ENCODE peak calls at places on chromosomes 4 and X, in five cellular contexts. X is ascending aorta, U is left ventricle myocardium inferior, Z is hepatocyte, F is foreskin keratinocyte. A is an unnamed sample.
A peak's percentile ranks its signal among the peaks of the same experiment; 100 is the strongest.

GRCh38 chrX:386239-386767 is 404 bp downstream of the PPP2R3B start:
- DNase-seq in F (no peak), U (no peak), Z (peak; percentile 14), X (no peak), A (peak; percentile 2)

GRCh38 chr4:8618961-8619720 is 26.6 kb downstream of the CPZ start:
- DNase-seq in U (no peak), X (no peak), Z (no peak), F (no peak), A (no peak)

GRCh38 chrX:33053001-33053400 is 158.3 kb downstream of the DMD start:
- DNase-seq in Z (no peak), U (no peak), X (no peak), F (no peak), A (peak; percentile 4)

GRCh38 chr4:71195932-71196331 is 142.9 kb upstream of the SLC4A4 start:
- DNase-seq in F (no peak), U (no peak), X (no peak), Z (no peak), A (no peak)

GRCh38 chr4:20281453-20281852 is 29.7 kb downstream of the SLIT2 start:
- DNase-seq in F (no peak), U (no peak), Z (no peak), X (no peak), A (no peak)

GRCh38 chr4:94933799-94934198 is 176.0 kb downstream of the BMPR1B start:
- DNase-seq in X (no peak), U (no peak), F (no peak), Z (no peak), A (peak; percentile 36)

GRCh38 chr4:4420421-4420820 is 33.5 kb downstream of the NSG1 start:
- DNase-seq in Z (no peak), U (no peak), F (no peak), X (peak; percentile 50), A (no peak)

GRCh38 chrX:150200820-150201287 is 162.3 kb upstream of the MAMLD1 start:
- DNase-seq in X (peak; percentile 89), Z (peak; percentile 71), F (peak; percentile 96), U (no peak), A (peak; percentile 91)

GRCh38 chrX:134753185-134754008 is 95.1 kb upstream of the PLAC1 start:
- DNase-seq in X (no peak), Z (no peak), F (no peak), U (no peak), A (peak; percentile 8)
- TF ChIP-seq CTCF in X (no peak), Z (peak; percentile 40), F (peak; percentile 53), U (peak; percentile 58), A (no peak)

GRCh38 chrX:83847339-83847738 is 13.6 kb upstream of the CYLC1 start:
- DNase-seq in U (no peak), F (no peak), X (no peak), Z (no peak), A (no peak)
- H3K27ac ChIP-seq in U (no peak overlapping the region), F (no peak overlapping the region), X (no peak overlapping the region), Z (no peak overlapping the region), A (no peak overlapping the region)

GRCh38 chrX:68731254-68731653 is 83.8 kb downstream of the STARD8 start:
- DNase-seq in U (no peak), X (no peak), Z (no peak), F (no peak), A (no peak)

GRCh38 chrX:68727696-68728095 is 80.2 kb downstream of the STARD8 start:
- DNase-seq in U (no peak), Z (no peak), F (no peak), X (no peak), A (no peak)

GRCh38 chrX:68735266-68735665 is 87.8 kb downstream of the STARD8 start:
- DNase-seq in F (peak; percentile 84), X (no peak), U (no peak), Z (no peak), A (no peak)

GRCh38 chrX:68728186-68728585 is 80.7 kb downstream of the STARD8 start:
- DNase-seq in Z (no peak), X (no peak), F (no peak), U (no peak), A (no peak)

GRCh38 chrX:68732906-68733493 is 85.5 kb downstream of the STARD8 start:
- DNase-seq in X (peak; percentile 65), F (no peak), Z (peak; percentile 71), U (peak; percentile 63), A (peak; percentile 38)
- TF ChIP-seq CTCF in X (peak; percentile 50), F (peak; percentile 79), Z (peak; percentile 48), U (peak; percentile 74), A (peak; percentile 43)

GRCh38 chrX:8346060-8346459 is 118.6 kb upstream of the VCX3B start:
- DNase-seq in U (no peak), Z (no peak), F (peak; percentile 29), X (no peak), A (no peak)

GRCh38 chrX:8345473-8345872 is 119.2 kb upstream of the VCX3B start:
- DNase-seq in X (no peak), U (no peak), Z (no peak), F (peak; percentile 57), A (peak; percentile 55)

DNA sequence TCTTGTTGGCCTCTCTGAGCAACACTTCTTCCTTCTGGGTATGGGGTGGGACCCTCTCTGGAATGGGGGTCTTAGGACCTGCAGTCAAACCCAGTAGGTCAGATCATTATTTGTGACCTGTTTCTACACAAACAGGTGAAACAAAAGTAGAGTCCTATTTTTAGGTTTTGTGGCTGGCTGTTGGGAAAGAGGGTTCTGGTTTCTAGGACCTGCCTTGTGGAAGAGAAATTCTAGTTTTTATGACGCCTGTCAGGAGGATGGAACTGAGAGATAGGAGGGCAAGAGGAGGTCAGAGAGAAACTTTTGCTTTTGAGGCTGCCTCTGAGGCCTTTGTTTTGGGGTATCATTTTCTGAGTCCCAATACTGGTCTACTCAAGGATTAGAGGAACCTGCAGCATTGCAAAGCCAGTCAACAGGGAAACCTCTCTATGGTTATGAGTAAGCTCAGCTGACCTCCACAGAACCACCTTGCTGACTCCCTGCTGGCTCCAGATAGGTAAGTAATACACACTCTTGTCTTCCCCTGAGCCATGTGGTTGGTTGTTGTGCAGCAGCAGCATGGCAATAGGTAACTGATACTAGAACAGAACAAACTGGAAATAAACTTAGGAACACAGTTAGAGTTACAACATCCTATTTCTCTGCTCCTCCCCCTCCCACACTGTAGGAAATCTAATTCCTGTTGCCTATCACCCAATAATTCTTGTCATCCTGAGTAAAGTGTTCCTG is 114.7 kb upstream of the VCX3B start:
- DNase-seq in X (no peak), F (no peak), Z (no peak), U (no peak), A (no peak)
- H3K27ac ChIP-seq in X (no peak overlapping the region), F (no peak overlapping the region), Z (no peak overlapping the region), U (no peak overlapping the region), A (no peak overlapping the region)

GRCh38 chrX:48698306-48698705 is 1.8 kb downstream of the SUV39H1 start:
- DNase-seq in U (no peak), X (no peak), F (no peak), Z (no peak), A (no peak)
- TF ChIP-seq CTCF in U (no peak), X (no peak), F (no peak), Z (no peak), A (no peak)

DNA sequence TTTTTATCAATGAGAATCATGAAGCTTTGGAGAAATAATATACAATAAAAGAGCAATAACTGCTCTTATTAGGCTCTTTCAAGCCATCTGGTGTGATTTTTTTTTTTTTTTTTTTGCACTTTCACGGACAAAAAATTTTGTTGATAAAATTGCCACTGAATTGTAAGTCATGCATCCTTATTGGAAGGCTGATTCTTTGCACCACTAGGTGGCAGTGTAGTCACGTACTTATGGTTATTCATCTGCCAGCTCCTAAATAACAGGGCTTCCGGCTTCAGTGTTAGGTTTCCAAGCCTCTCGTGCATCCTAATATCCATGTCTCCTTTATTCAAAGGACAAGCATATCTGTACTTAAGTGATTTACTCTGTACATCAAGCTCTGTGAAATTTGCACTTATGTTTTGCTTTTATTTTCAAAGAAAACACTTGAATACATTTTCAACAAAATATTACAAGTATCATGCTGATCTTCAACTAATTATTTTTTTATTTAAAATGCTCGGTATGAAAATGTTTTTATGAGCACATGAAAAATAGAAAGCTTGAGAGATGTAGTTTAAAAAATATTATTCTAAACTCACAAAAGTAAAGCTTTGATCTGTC is 1578.3 kb upstream of the TENM3 start:
- DNase-seq in Z (peak; percentile 92), F (peak; percentile 34), X (peak; percentile 77), U (no peak), A (peak; percentile 63)
- H3K27ac ChIP-seq in Z (no peak overlapping the region), F (no peak overlapping the region), X (no peak overlapping the region), U (no peak overlapping the region), A (no peak overlapping the region)

GRCh38 chr4:43351970-43352806 is 459.7 kb downstream of the GRXCR1 start:
- DNase-seq in X (no peak), U (no peak), Z (no peak), F (no peak), A (no peak)
- TF ChIP-seq CTCF in X (no peak), U (no peak), Z (no peak), F (no peak), A (no peak)

GRCh38 chr4:55127053-55127452 is 1.7 kb upstream of the KDR start:
- DNase-seq in Z (no peak), U (no peak), X (no peak), F (no peak), A (no peak)

GRCh38 chr4:55125087-55125721 is at the start of gene KDR:
- DNase-seq in Z (peak; percentile 45), F (no peak), U (peak; percentile 56), X (no peak), A (peak; percentile 27)

GRCh38 chr4:55127521-55127920 is 2.1 kb upstream of the KDR start:
- DNase-seq in U (no peak), Z (no peak), F (no peak), X (no peak), A (no peak)

GRCh38 chr4:55124337-55125076 is 888 bp downstream of the KDR start:
- DNase-seq in U (peak; percentile 29), F (no peak), X (no peak), Z (no peak), A (no peak)

GRCh38 chr4:55125763-55126541 is 557 bp upstream of the KDR start:
- DNase-seq in U (peak; percentile 17), Z (no peak), X (no peak), F (no peak), A (no peak)
- H3K27ac ChIP-seq in U (peak overlapping the region; percentile 89), Z (no peak overlapping the region), X (no peak overlapping the region), F (no peak overlapping the region), A (no peak overlapping the region)